ENCODE peak calls at places on chromosomes 6 and 20, in ten cellular contexts. F is occipital lobe; E is tibial artery; V is Ammon's horn; I is T-helper 9 cell; D is ovary; G is GM12865; K is cerebellum; R is stimulated activated CD8-positive, alpha-beta memory T cell treated with anti-CD3 and anti-CD28 coated beads, Interleukin-4, amount 100 ng/mL, for 1 hour; Y is GDM1. S is an unnamed sample.

GRCh38 chr20:59835448-59836395 is 97.7 kb downstream of the SYCP2 start:
- DNase-seq in E (peak; percentile 66), D (peak; percentile 72), G (peak; percentile 26), R (no peak), F (no peak), K (peak; percentile 60), Y (no peak), V (peak; percentile 80), I (no peak), S (peak; percentile 62)

GRCh38 chr20:42852691-42853090 is 337.0 kb downstream of the PTPRT start:
- DNase-seq in G (no peak), E (no peak), V (no peak), Y (no peak), I (no peak), R (no peak), K (no peak), F (no peak), D (no peak), S (no peak)

GRCh38 chr6:13216236-13216933 is 112.0 kb downstream of the TBC1D7 start:
- DNase-seq in E (no peak), Y (no peak), I (no peak), R (no peak), D (no peak), K (no peak), F (no peak), G (peak; percentile 28), V (no peak), S (no peak)

GRCh38 chr6:19837511-19838441 is 606 bp downstream of the ID4 start:
- DNase-seq in K (peak; percentile 18), D (peak; percentile 56), V (no peak), R (no peak), G (no peak), Y (no peak), I (no peak), F (no peak), E (peak; percentile 68), S (no peak)

GRCh38 chr20:41654884-41655283 is 36.7 kb upstream of the CHD6 start:
- DNase-seq in E (no peak), D (no peak), I (no peak), R (no peak), G (no peak), K (no peak), F (no peak), V (no peak), Y (no peak), S (no peak)

GRCh38 chr6:145257757-145258521 is 477.4 kb downstream of the EPM2A start:
- DNase-seq in I (no peak), D (no peak), F (no peak), K (no peak), V (no peak), R (no peak), Y (no peak), G (no peak), E (no peak), S (no peak)

GRCh38 chr6:16471222-16471784 is 232.9 kb downstream of the GMPR start:
- DNase-seq in F (no peak), D (no peak), Y (no peak), E (no peak), K (no peak), V (no peak), I (no peak), R (no peak), G (peak; percentile 91), S (no peak)

GRCh38 chr20:7171911-7172310 is 404.4 kb downstream of the BMP2 start:
- DNase-seq in D (no peak), E (no peak), F (no peak), G (no peak), V (no peak), Y (no peak), R (no peak), I (no peak), K (no peak), S (no peak)

GRCh38 chr6:73941892-73942291 is 245.9 kb downstream of the CD109 start:
- DNase-seq in R (no peak), G (no peak), I (no peak), Y (no peak), V (no peak), D (no peak), K (no peak), F (no peak), E (no peak), S (no peak)

GRCh38 chr6:79436232-79436631 is 101.0 kb downstream of the LCA5 start:
- DNase-seq in E (no peak), V (no peak), R (no peak), I (no peak), Y (no peak), G (no peak), F (no peak), K (no peak), D (no peak), S (no peak)

GRCh38 chr6:154558984-154559383 is 48.5 kb upstream of the CNKSR3 start:
- DNase-seq in V (no peak), Y (no peak), F (no peak), I (no peak), R (no peak), E (no peak), G (no peak), D (no peak), K (no peak), S (no peak)

GRCh38 chr6:116840091-116840490 is 11.2 kb upstream of the GPRC6A start:
- DNase-seq in K (no peak), V (no peak), D (no peak), Y (no peak), E (no peak), F (no peak), I (no peak), G (no peak), R (no peak), S (no peak)

GRCh38 chr20:41587523-41587922 is 30.7 kb downstream of the CHD6 start:
- DNase-seq in K (no peak), D (no peak), R (no peak), V (no peak), G (peak; percentile 14), I (no peak), F (no peak), Y (no peak), E (no peak), S (no peak)

GRCh38 chr6:68313911-68314310 is 321.2 kb upstream of the ADGRB3 start:
- DNase-seq in D (no peak), I (no peak), K (no peak), F (no peak), R (no peak), G (no peak), V (no peak), E (no peak), Y (no peak), S (no peak)

GRCh38 chr20:34332262-34332920 is 29.2 kb upstream of the AHCY start:
- DNase-seq in E (no peak), D (no peak), Y (no peak), V (no peak), K (no peak), R (no peak), I (no peak), G (no peak), F (no peak), S (no peak)

GRCh38 chr6:44074383-44075136 is 52.7 kb downstream of the MRPL14 start:
- DNase-seq in G (peak; percentile 85), E (peak; percentile 86), K (peak; percentile 85), F (no peak), I (peak; percentile 46), V (peak; percentile 87), D (peak; percentile 81), Y (no peak), R (peak; percentile 24), S (no peak)

GRCh38 chr6:134029495-134030455 is 22.6 kb downstream of the SLC2A12 start:
- DNase-seq in K (no peak), G (no peak), F (no peak), E (no peak), D (no peak), V (no peak), I (no peak), R (no peak), Y (no peak), S (no peak)

GRCh38 chr6:157143171-157143884 is 180.0 kb downstream of the TMEM242 start:
- DNase-seq in E (no peak), I (no peak), R (peak; percentile 9), Y (no peak), F (no peak), V (no peak), K (no peak), D (no peak), G (no peak), S (no peak)

GRCh38 chr6:14028631-14029030 is 88.9 kb upstream of the CD83 start:
- DNase-seq in K (peak; percentile 69), I (no peak), G (no peak), R (no peak), E (no peak), D (no peak), V (no peak), F (no peak), Y (no peak), S (no peak)

GRCh38 chr6:109441069-109441816 is 719 bp downstream of the SMPD2 start:
- DNase-seq in D (peak; percentile 70), V (peak; percentile 50), R (no peak), G (peak; percentile 54), E (peak; percentile 80), I (peak; percentile 44), K (peak; percentile 45), Y (peak; percentile 47), F (no peak), S (no peak)

GRCh38 chr6:13480631-13481501 is 6.5 kb downstream of the GFOD1 start:
- DNase-seq in Y (no peak), K (peak; percentile 60), R (no peak), G (no peak), D (no peak), F (no peak), V (no peak), E (no peak), I (no peak), S (no peak)

GRCh38 chr6:123062645-123063044 is 66.6 kb downstream of the CLVS2 start:
- DNase-seq in E (no peak), I (no peak), V (no peak), F (no peak), R (no peak), K (no peak), G (no peak), Y (no peak), D (no peak), S (no peak)

GRCh38 chr6:1611572-1612385 is 2.1 kb downstream of the FOXC1 start:
- DNase-seq in D (no peak), F (no peak), I (no peak), E (no peak), R (no peak), V (no peak), Y (peak; percentile 5), G (no peak), K (no peak), S (no peak)

GRCh38 chr6:30544666-30545272 is 11.5 kb downstream of the GNL1 start:
- DNase-seq in R (no peak), V (peak; percentile 64), E (no peak), I (no peak), Y (peak; percentile 23), K (peak; percentile 57), G (peak; percentile 67), F (no peak), D (no peak), S (no peak)

GRCh38 chr20:4297141-4297826 is 281.9 kb upstream of the RNF24 start:
- DNase-seq in F (no peak), G (no peak), V (no peak), E (no peak), R (no peak), D (no peak), K (no peak), Y (no peak), I (no peak), S (no peak)

GRCh38 chr20:17841751-17842191 is 126.8 kb downstream of the SNX5 start:
- DNase-seq in D (peak; percentile 64), G (no peak), I (no peak), E (peak; percentile 83), Y (no peak), F (no peak), R (no peak), K (no peak), V (no peak), S (no peak)

GRCh38 chr6:36765943-36766648 is 68.5 kb downstream of the RAB44 start:
- DNase-seq in G (peak; percentile 89), D (peak; percentile 88), R (peak; percentile 42), E (peak; percentile 88), Y (peak; percentile 76), I (peak; percentile 77), F (peak; percentile 79), K (peak; percentile 90), V (peak; percentile 94), S (peak; percentile 82)

GRCh38 chr6:64505312-64505711 is 869.7 kb downstream of the PHF3 start:
- DNase-seq in E (no peak), D (no peak), R (no peak), Y (peak; percentile 9), I (no peak), V (no peak), K (no peak), G (peak; percentile 40), F (no peak), S (no peak)

S was measured in hippocampal formation.